ENCODE peak calls at places on chromosomes 6 and 20, in seven cellular contexts. O is Peyer's patch, T is ovary, X is stomach, E is adrenal gland, B is heart left ventricle, Z is transverse colon. K is an unnamed sample.

GRCh38 chr6:31094389-31094881 is 17.9 kb downstream of the C6orf15 start:
- DNase-seq in E (no peak), X (no peak), B (no peak), O (peak), T (no peak), Z (peak), K (no peak)

GRCh38 chr20:51553897-51554504 is 11.5 kb upstream of the NFATC2 start:
- DNase-seq in Z (no peak), B (no peak), E (no peak), O (no peak), T (no peak), X (no peak), K (no peak)

GRCh38 chr20:23415958-23416583 is 5.2 kb downstream of the NAPB start:
- DNase-seq in Z (no peak), B (no peak), O (no peak), T (no peak), E (no peak), X (no peak), K (peak)

GRCh38 chr6:11795403-11795802 is 16.8 kb upstream of the ADTRP start:
- DNase-seq in O (no peak), X (no peak), Z (no peak), E (peak), T (no peak), B (no peak), K (no peak)

GRCh38 chr6:79719248-79719975 is 88.3 kb downstream of the SH3BGRL2 start:
- DNase-seq in E (no peak), Z (no peak), T (no peak), B (no peak), X (peak), O (no peak), K (no peak)

GRCh38 chr6:24009319-24009718 is 116.7 kb upstream of the NRSN1 start:
- DNase-seq in B (no peak), X (no peak), E (no peak), O (no peak), T (no peak), Z (no peak), K (no peak)

GRCh38 chr20:57071283-57071701 is 195.1 kb downstream of the BMP7 start:
- DNase-seq in Z (no peak), B (no peak), O (no peak), T (no peak), X (no peak), E (no peak), K (peak)

GRCh38 chr6:28587746-28588075 is 62.0 kb downstream of the GPX5 start:
- DNase-seq in Z (no peak), B (no peak), T (no peak), X (no peak), E (no peak), O (no peak), K (no peak)

GRCh38 chr20:51700809-51701285 is 67.3 kb downstream of the ATP9A start:
- DNase-seq in E (peak), X (no peak), O (no peak), B (no peak), T (no peak), Z (peak), K (peak)

GRCh38 chr20:1479831-1480595 is 11.2 kb downstream of the SIRPB2 start:
- DNase-seq in B (no peak), T (no peak), O (no peak), X (no peak), Z (no peak), E (no peak), K (no peak)

GRCh38 chr6:140050232-140050995 is 676.0 kb upstream of the CITED2 start:
- DNase-seq in T (no peak), B (peak), X (no peak), E (peak), Z (no peak), O (no peak), K (no peak)

GRCh38 chr6:170035896-170036295 is 255.0 kb downstream of the DLL1 start:
- DNase-seq in E (peak), X (peak), T (no peak), B (no peak), Z (peak), O (no peak), K (no peak)

GRCh38 chr6:87669051-87669450 is 33.0 kb downstream of the AKIRIN2 start:
- DNase-seq in X (no peak), B (no peak), T (no peak), E (no peak), Z (no peak), O (no peak), K (no peak)

GRCh38 chr6:134379086-134379485 is 61.2 kb upstream of the SGK1 start:
- DNase-seq in E (no peak), X (peak), T (no peak), O (no peak), B (no peak), Z (peak), K (peak)

GRCh38 chr6:158789115-158789917 is 29.9 kb downstream of the EZR start:
- DNase-seq in O (peak), X (peak), Z (peak), T (no peak), E (no peak), B (no peak), K (no peak)

GRCh38 chr6:145814035-145814500 is 527 bp downstream of the FBXO30 start:
- DNase-seq in T (peak), B (no peak), O (no peak), E (peak), Z (peak), X (no peak), K (peak)

GRCh38 chr6:109454483-109455160 is 950 bp downstream of the MICAL1 start:
- DNase-seq in E (peak), O (peak), Z (peak), T (no peak), X (peak), B (peak), K (peak)

GRCh38 chr6:55819811-55820210 is 55.6 kb downstream of the BMP5 start:
- DNase-seq in Z (no peak), T (no peak), X (no peak), B (no peak), E (no peak), O (no peak), K (no peak)

GRCh38 chr6:103002282-103002681 is 1608.8 kb downstream of the GRIK2 start:
- DNase-seq in B (no peak), T (no peak), O (no peak), E (no peak), Z (no peak), X (no peak), K (peak)

GRCh38 chr20:46160661-46161060 is 42.5 kb downstream of the CD40 start:
- DNase-seq in B (no peak), X (no peak), T (no peak), Z (no peak), O (no peak), E (no peak), K (no peak)

GRCh38 chr20:6735913-6736845 is 31.3 kb upstream of the BMP2 start:
- DNase-seq in E (no peak), T (no peak), X (peak), B (no peak), Z (no peak), O (no peak), K (peak)

GRCh38 chr20:58251348-58251978 is 23.0 kb upstream of the ANKRD60 start:
- DNase-seq in Z (no peak), O (no peak), E (no peak), X (no peak), T (no peak), B (no peak), K (no peak)

GRCh38 chr6:148274809-148275208 is 67.8 kb upstream of the SASH1 start:
- DNase-seq in O (no peak), B (no peak), X (no peak), E (no peak), Z (no peak), T (no peak), K (no peak)
- TF ChIP-seq POLR2A in O (no peak), B (no peak), X (no peak), E (no peak), Z (no peak), T (no peak), K (no peak)

GRCh38 chr6:30087876-30088275 is 12.3 kb upstream of the RNF39 start:
- DNase-seq in Z (no peak), X (no peak), T (no peak), B (no peak), O (no peak), E (no peak), K (no peak)

GRCh38 chr6:30096829-30097228 is 16.1 kb downstream of the TRIM31 start:
- DNase-seq in B (no peak), X (no peak), Z (no peak), T (no peak), O (no peak), E (no peak), K (no peak)

GRCh38 chr6:30092852-30093543 is 17.4 kb upstream of the RNF39 start:
- DNase-seq in O (no peak), Z (no peak), T (no peak), E (no peak), X (no peak), B (no peak), K (no peak)

GRCh38 chr6:30093951-30094350 is 18.4 kb upstream of the RNF39 start:
- DNase-seq in T (no peak), Z (no peak), B (no peak), O (no peak), E (no peak), X (no peak), K (no peak)

DNA sequence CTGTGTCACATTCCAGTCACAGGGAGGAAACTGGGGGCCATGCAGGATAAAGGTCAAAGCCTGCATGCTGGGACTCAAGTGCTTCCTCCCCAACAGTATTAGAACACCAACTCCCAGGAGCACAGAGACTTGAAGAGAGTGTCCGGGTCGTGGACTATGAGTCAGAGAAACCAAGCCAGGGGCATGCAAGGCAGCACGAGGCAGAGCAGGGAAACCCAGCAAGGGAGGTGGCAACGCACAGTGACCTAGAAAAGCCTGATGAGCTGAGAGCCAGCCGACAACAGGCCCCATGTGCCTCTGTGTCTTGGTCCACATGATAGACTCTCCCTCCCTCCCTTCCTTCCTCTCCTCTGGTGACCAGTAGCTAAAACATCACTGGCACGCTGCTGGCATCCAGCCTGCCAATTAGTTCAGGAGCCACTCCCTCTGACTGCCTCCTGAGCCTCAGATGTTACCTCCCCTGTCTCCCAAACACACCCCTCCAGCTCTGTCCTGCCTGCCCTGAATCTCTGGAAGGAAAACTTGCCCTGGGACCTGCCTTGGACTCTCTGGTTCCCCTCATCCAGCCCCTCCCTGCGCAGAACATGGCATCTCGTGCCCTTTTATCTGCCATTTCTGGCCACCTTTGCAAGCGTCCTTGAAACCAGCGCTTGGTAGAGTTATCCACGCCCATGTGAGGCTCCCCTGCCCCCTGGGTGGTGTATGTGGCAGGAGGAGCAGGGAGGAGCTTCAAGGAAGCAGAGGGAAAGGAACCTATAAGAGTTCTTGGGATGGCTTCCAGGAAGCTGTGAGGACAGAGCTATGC is 16.2 kb upstream of the RNF39 start:
- DNase-seq in T (no peak), X (no peak), Z (peak), E (peak), B (no peak), O (no peak), K (peak)
- TF ChIP-seq POLR2A in T (no peak), X (no peak), Z (peak), E (no peak), B (no peak), O (peak), K (no peak)

GRCh38 chr20:54379893-54380292 is 95.5 kb upstream of the DOK5 start:
- DNase-seq in X (no peak), O (no peak), B (no peak), Z (no peak), E (no peak), T (no peak), K (no peak)

GRCh38 chr20:54372313-54372712 is 103.1 kb upstream of the DOK5 start:
- DNase-seq in T (no peak), Z (no peak), O (no peak), X (no peak), B (no peak), E (no peak), K (no peak)

GRCh38 chr20:54382419-54382818 is 93.0 kb upstream of the DOK5 start:
- DNase-seq in O (no peak), E (no peak), B (no peak), Z (no peak), T (no peak), X (no peak), K (no peak)

GRCh38 chr20:54377992-54378773 is 97.2 kb upstream of the DOK5 start:
- DNase-seq in E (no peak), O (no peak), X (no peak), T (no peak), Z (no peak), B (no peak), K (no peak)
- TF ChIP-seq POLR2A in E (no peak), O (no peak), X (no peak), T (no peak), Z (no peak), B (no peak), K (no peak)

GRCh38 chr6:10747251-10747972 is at the start of gene TMEM14B:
- DNase-seq in E (peak), Z (peak), X (peak), B (peak), O (peak), T (peak), K (peak)
- TF ChIP-seq POLR2A in E (peak), Z (peak), X (no peak), B (no peak), O (peak), T (peak), K (no peak)

GRCh38 chr6:107847844-107848802 is 24.0 kb upstream of the SCML4 start:
- DNase-seq in T (peak), Z (peak), X (peak), E (peak), B (peak), O (peak), K (peak)
- TF ChIP-seq POLR2A in T (no peak), Z (no peak), X (no peak), E (no peak), B (no peak), O (no peak), K (no peak)

GRCh38 chr6:7895125-7895423 is 15.5 kb downstream of the TXNDC5 start:
- DNase-seq in O (no peak), B (no peak), X (no peak), T (no peak), Z (peak), E (no peak), K (no peak)

GRCh38 chr6:7896465-7896987 is 14.1 kb downstream of the TXNDC5 start:
- DNase-seq in B (no peak), E (no peak), T (no peak), O (no peak), Z (no peak), X (no peak), K (no peak)

GRCh38 chr6:7897461-7898192 is 13.0 kb downstream of the TXNDC5 start:
- DNase-seq in E (no peak), T (no peak), B (no peak), X (no peak), O (no peak), Z (no peak), K (no peak)

GRCh38 chr6:7893342-7893741 is 17.2 kb downstream of the TXNDC5 start:
- DNase-seq in Z (no peak), E (no peak), T (no peak), X (no peak), O (no peak), B (no peak), K (no peak)

GRCh38 chr6:7894272-7895124 is 16.1 kb downstream of the TXNDC5 start:
- DNase-seq in O (no peak), X (no peak), E (no peak), T (no peak), Z (no peak), B (no peak), K (no peak)
- TF ChIP-seq POLR2A in O (no peak), X (no peak), E (no peak), T (no peak), Z (no peak), B (no peak), K (no peak)

GRCh38 chr20:48669946-48670630 is 157.7 kb downstream of the PREX1 start:
- DNase-seq in O (no peak), B (no peak), X (no peak), E (no peak), Z (no peak), T (no peak), K (no peak)
- TF ChIP-seq POLR2A in O (no peak), B (no peak), X (no peak), E (no peak), Z (no peak), T (no peak), K (no peak)

DNA sequence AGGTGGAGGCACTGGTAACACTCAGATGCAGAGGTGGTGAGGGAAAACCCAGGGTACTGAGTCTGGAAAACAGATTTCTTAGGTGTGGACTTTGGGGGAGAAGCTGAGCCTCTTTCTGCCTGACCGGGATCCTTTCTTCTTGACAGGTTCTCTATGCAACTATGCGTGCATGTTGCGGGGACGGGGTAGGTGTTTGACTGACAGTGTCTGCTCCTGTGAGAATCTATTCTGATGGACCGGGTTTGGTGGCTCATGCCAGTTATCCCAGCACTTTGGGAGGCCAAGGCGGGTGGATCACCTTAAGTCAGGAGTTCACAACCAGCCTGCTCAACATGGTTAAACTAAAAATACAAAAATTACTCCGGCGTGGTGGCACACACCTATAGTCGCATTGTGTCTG is 27.9 kb upstream of the ID1 start:
- DNase-seq in T (no peak), O (no peak), E (no peak), B (no peak), Z (no peak), X (no peak), K (no peak)
- TF ChIP-seq POLR2A in T (no peak), O (no peak), E (no peak), B (no peak), Z (no peak), X (no peak), K (no peak)

GRCh38 chr20:50287512-50287911 is 96.9 kb downstream of the CEBPB start:
- DNase-seq in T (no peak), Z (no peak), E (no peak), X (no peak), B (no peak), O (no peak), K (no peak)

GRCh38 chr20:50286174-50286511 is 95.5 kb downstream of the CEBPB start:
- DNase-seq in O (no peak), Z (no peak), B (no peak), T (no peak), E (no peak), X (no peak), K (no peak)

GRCh38 chr20:50285376-50286173 is 94.9 kb downstream of the CEBPB start:
- DNase-seq in Z (no peak), E (peak), T (peak), O (peak), B (no peak), X (no peak), K (peak)

GRCh38 chr20:50288128-50288623 is 97.5 kb downstream of the CEBPB start:
- DNase-seq in T (no peak), E (no peak), Z (no peak), X (no peak), O (no peak), B (no peak), K (no peak)

DNA sequence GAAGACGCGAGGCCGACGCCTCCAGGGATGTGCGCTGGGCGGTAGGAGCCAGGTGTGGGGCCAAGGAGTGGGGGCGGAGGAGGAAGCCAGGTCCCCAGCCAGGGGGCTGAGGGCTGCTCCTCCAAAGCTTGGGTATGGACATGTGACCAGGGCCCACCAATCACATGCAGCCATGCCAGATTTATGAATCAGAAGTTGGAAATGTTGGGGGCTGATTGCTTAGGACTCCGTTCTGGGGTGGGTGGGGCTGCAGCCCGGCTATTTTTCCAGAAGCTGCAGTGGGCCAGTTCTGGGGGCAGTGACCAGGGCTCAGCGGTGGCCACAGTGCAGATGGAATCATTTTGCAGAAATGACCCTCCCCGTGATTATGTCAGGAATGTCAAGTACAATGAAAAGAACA is 96.0 kb downstream of the CEBPB start:
- DNase-seq in Z (peak), O (peak), T (peak), E (peak), X (no peak), B (peak), K (peak)
- TF ChIP-seq POLR2A in Z (no peak), O (no peak), T (peak), E (no peak), X (no peak), B (no peak), K (no peak)

K was measured in testis.